ENCODE peak calls at places on chromosome 18, in five cellular contexts. U is astrocyte, Z is brain microvascular endothelial cell, C is foreskin fibroblast, T is right lobe of liver. M is an unnamed sample.

GRCh38 chr18:48813833-48814489 is 136.8 kb downstream of the SMAD7 start:
- DNase-seq in T (peak), C (no peak), U (no peak), Z (no peak), M (peak)

GRCh38 chr18:55633032-55633431 is 45.0 kb upstream of the TCF4 start:
- DNase-seq in T (no peak), Z (no peak), C (peak), U (peak), M (peak)

GRCh38 chr18:38241216-38241615 is 675.6 kb upstream of the CELF4 start:
- DNase-seq in Z (peak), T (no peak), U (peak), C (peak), M (no peak)

GRCh38 chr18:48703033-48703386 is 164.2 kb downstream of the CTIF start:
- DNase-seq in T (no peak), C (no peak), Z (no peak), U (no peak), M (no peak)

GRCh38 chr18:59266019-59266369 is 7.3 kb downstream of the RAX start:
- DNase-seq in C (no peak), U (no peak), T (no peak), Z (no peak), M (no peak)

GRCh38 chr18:70044626-70045025 is 97.0 kb upstream of the CD226 start:
- DNase-seq in T (no peak), Z (peak), C (peak), U (peak), M (peak)

GRCh38 chr18:26419746-26420145 is 128.6 kb downstream of the KCTD1 start:
- DNase-seq in C (peak), T (no peak), Z (peak), U (no peak), M (no peak)

GRCh38 chr18:25327631-25328030 is 24.3 kb downstream of the ZNF521 start:
- DNase-seq in T (no peak), U (no peak), Z (no peak), C (no peak), M (peak)

GRCh38 chr18:52175406-52175805 is 164.6 kb upstream of the DCC start:
- DNase-seq in Z (no peak), T (no peak), C (no peak), U (no peak), M (no peak)

GRCh38 chr18:54255141-54255540 is 14.2 kb upstream of the POLI start:
- DNase-seq in U (no peak), Z (no peak), T (no peak), C (no peak), M (no peak)

GRCh38 chr18:10188971-10189810 is 265.2 kb upstream of the APCDD1 start:
- DNase-seq in C (no peak), U (no peak), Z (no peak), T (no peak), M (no peak)

GRCh38 chr18:48218285-48219022 is 190.7 kb downstream of the ZBTB7C start:
- DNase-seq in C (no peak), T (no peak), U (no peak), Z (no peak), M (no peak)

GRCh38 chr18:44651453-44651852 is 29.2 kb upstream of the SETBP1 start:
- DNase-seq in T (no peak), Z (peak), U (peak), C (peak), M (peak)

GRCh38 chr18:47996091-47996541 is 65.7 kb upstream of the SMAD2 start:
- DNase-seq in C (peak), Z (no peak), U (no peak), T (no peak), M (no peak)

GRCh38 chr18:58027341-58027740 is 16.7 kb upstream of the NEDD4L start:
- DNase-seq in C (no peak), U (no peak), Z (no peak), T (no peak), M (no peak)
- TF ChIP-seq CTCF in C (no peak), U (no peak), Z (no peak), T (no peak), M (no peak)

GRCh38 chr18:57792741-57793629 is 10.1 kb downstream of the ATP8B1 start:
- DNase-seq in C (no peak), Z (no peak), T (no peak), U (no peak), M (peak)

GRCh38 chr18:57791911-57792310 is 11.2 kb downstream of the ATP8B1 start:
- DNase-seq in T (no peak), Z (no peak), U (peak), C (no peak), M (no peak)

GRCh38 chr18:57791192-57791591 is 11.9 kb downstream of the ATP8B1 start:
- DNase-seq in Z (no peak), C (no peak), U (no peak), T (no peak), M (no peak)

GRCh38 chr18:57794951-57795728 is 8.0 kb downstream of the ATP8B1 start:
- DNase-seq in Z (no peak), C (no peak), U (no peak), T (no peak), M (no peak)

DNA sequence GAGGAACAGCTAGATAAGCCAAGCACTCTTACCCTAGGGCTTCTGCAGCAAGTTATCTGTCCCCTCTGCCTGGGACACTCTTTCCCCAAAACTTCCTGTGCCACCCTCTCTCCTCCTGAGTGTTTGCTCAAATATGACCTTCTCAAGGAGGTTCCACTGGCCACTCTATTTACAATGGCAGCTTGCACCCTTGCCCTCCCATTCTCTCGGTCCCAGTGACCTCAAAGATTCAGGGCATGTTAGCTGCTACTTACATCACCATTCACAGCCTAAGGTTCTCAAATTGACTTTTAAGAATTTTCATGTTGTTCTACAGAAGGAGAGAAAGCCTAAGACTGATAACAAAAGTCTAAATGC is 9.5 kb downstream of the ATP8B1 start:
- DNase-seq in C (no peak), U (no peak), Z (no peak), T (no peak), M (no peak)
- H3K4me3 ChIP-seq in C (no peak), U (no peak), Z (no peak), T (no peak), M (peak)

DNA sequence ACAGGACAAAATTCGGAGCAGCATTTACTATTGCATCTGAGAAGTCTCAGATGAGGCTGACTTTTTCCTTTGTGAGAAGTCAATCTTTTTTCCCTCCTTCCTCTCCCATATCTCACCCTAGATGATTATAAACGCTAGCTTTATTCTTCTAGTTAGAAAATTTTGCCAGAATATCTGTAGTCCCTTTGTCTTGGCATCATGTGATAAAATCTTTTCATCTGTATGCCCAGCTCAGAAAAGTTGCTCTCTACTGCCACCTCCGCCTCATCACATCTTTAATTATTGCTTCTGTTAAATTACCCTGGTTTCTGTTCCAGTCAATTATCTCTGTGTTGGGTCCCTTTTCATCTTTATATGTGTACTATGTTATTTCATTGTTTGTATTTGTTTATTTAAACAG is 210.8 kb upstream of the SLC35G4 start:
- DNase-seq in T (no peak), U (no peak), C (peak), Z (no peak), M (no peak)
- TF ChIP-seq CTCF in T (no peak), U (peak), C (peak), Z (peak), M (peak)

GRCh38 chr18:12288406-12288762 is 19.7 kb upstream of the TUBB6 start:
- DNase-seq in C (no peak), U (no peak), T (no peak), Z (no peak), M (no peak)
- H3K4me3 ChIP-seq in C (peak), U (peak), T (no peak), Z (peak), M (peak)

DNA sequence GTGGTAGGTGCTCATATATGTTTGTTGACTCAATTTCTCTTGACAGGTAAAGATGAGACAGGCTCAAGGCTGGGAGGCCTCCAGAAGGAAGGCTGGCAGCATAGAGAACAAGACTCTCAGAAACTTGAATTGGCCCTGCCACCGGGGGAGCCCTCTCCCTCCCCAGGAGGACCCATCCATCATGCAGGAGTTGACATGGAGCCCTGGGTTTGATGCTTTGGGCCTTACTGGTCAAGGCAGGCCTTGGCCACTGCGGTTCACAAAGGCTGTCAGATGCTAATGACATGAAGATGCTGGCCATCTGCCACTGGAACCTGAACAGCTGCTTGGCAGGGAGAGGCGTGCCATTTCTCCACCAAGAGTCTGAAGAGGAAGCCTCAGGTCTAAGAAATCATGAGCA is 193.6 kb downstream of the MTCL1 start:
- DNase-seq in C (no peak), T (no peak), U (peak), Z (no peak), M (no peak)
- TF ChIP-seq CTCF in C (no peak), T (no peak), U (no peak), Z (peak), M (no peak)

DNA sequence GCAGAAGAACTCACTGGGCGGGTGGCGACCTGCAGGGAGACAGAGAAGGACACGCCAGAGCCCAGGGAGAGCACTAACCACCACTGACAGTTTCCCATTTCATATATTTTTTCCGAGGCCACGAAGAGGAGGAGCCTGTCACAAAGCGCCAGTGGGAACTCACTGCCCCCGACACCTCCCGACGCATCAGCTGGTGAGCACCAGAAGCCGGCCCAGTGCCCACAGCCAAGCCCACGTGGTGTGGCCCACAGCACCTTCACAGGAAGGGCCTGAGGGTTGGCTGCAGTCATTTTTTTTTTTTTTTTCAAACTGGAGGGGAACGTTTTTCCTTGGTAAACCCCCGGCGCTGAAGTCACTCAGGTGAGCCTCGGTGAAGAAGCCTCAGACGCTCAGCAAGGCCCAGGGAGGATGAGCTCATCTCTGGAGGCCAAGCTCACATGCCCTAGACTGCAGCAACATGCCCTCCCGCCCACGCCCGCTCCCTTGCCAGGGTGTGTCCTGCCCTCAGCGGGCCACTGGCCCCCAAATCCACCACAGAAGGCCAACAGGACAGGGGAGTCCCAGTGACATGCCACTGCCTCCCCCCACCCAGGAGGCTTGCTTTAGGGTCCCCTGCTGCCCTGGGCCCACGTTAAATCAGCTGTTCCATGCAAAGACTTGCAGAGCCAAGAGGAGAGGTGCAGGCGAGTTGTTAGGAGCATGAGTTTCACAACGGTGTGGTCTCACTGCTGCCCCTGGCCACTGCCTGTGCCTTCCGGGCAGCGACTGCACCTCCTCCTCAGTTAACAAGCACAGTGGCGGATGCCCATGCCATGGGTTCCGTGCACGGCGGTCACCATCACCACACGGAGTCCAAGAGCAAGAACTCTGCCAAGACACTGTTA is 68.1 kb downstream of the PARD6G start:
- DNase-seq in Z (no peak), U (no peak), T (no peak), C (no peak), M (no peak)
- H3K4me3 ChIP-seq in Z (no peak), U (no peak), T (no peak), C (no peak), M (no peak)

GRCh38 chr18:36953047-36953446 is 124.1 kb downstream of the KIAA1328 start:
- DNase-seq in T (no peak), Z (no peak), U (no peak), C (no peak), M (no peak)

GRCh38 chr18:36950960-36951359 is 122.0 kb downstream of the KIAA1328 start:
- DNase-seq in Z (no peak), T (no peak), U (no peak), C (no peak), M (no peak)

GRCh38 chr18:36950282-36950681 is 121.4 kb downstream of the KIAA1328 start:
- DNase-seq in Z (no peak), T (no peak), U (no peak), C (no peak), M (no peak)

GRCh38 chr18:36942264-36942663 is 113.3 kb downstream of the KIAA1328 start:
- DNase-seq in Z (peak), T (no peak), U (peak), C (peak), M (peak)

DNA sequence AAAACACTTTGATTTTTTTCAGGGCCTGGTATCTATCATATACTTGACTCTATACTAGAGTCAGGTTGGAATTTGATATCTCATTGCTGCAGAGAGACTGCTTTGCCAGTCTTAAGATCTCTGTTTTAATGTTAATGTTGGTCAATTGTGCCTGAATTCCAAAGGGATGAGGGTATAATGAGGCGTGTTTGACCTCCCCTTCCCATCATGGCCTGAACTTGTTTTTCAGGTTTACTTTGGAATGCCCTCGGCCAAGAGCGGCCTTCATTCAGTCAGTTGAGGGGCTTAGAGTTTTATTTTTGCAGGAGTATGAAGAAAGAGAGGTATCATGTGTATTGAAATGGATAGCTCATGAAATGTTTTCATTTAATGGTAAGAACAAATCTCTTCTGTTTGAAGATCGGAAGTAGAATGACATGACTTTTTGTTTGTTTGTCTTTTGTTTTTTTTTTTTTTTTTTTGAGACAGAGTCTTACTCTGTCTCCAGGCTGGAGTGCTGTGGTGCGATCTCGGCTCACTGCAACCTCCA is 119.0 kb downstream of the KIAA1328 start:
- DNase-seq in T (no peak), Z (no peak), C (no peak), U (no peak), M (no peak)
- TF ChIP-seq CTCF in T (no peak), Z (no peak), C (no peak), U (no peak), M (no peak)

GRCh38 chr18:31204833-31205232 is 42.2 kb upstream of the DSC1 start:
- DNase-seq in Z (no peak), U (no peak), C (no peak), T (no peak), M (no peak)
- H3K4me3 ChIP-seq in Z (no peak), U (no peak), C (no peak), T (no peak), M (no peak)

M was measured in fibroblast of the aortic adventitia.